ENCODE peak calls at places on chromosome 21, in five cellular contexts. One of them, this sample, is unnamed.

GRCh38 chr21:25999935-26000582 is 170.5 kb downstream of the APP start:
- DNase-seq in left ventricle myocardium inferior: no peak
- DNase-seq in AG09319: no peak
- DNase-seq in astrocyte: no peak
- DNase-seq in GM23338: peak; percentile 44
- DNase-seq in this sample: no peak

GRCh38 chr21:45959182-45959581 is 22.4 kb upstream of the COL6A1 start:
- DNase-seq in left ventricle myocardium inferior: no peak
- DNase-seq in GM23338: no peak
- DNase-seq in astrocyte: no peak
- DNase-seq in AG09319: no peak
- DNase-seq in this sample: no peak

GRCh38 chr21:32562426-32562825 is 22.9 kb downstream of the TCP10L start:
- DNase-seq in astrocyte: peak; percentile 64
- DNase-seq in GM23338: peak; percentile 77
- DNase-seq in AG09319: peak; percentile 82
- DNase-seq in left ventricle myocardium inferior: no peak
- DNase-seq in this sample: no peak

GRCh38 chr21:27171704-27172103 is 204.8 kb upstream of the ADAMTS5 start:
- DNase-seq in AG09319: peak; percentile 39
- DNase-seq in left ventricle myocardium inferior: no peak
- DNase-seq in astrocyte: no peak
- DNase-seq in GM23338: no peak
- DNase-seq in this sample: no peak

GRCh38 chr21:46250146-46250725 is 21.7 kb upstream of the LSS start:
- DNase-seq in left ventricle myocardium inferior: no peak
- DNase-seq in GM23338: no peak
- DNase-seq in AG09319: no peak
- DNase-seq in astrocyte: no peak
- DNase-seq in this sample: no peak

GRCh38 chr21:33775100-33775828 is 133.0 kb downstream of the ITSN1 start:
- DNase-seq in left ventricle myocardium inferior: no peak
- DNase-seq in astrocyte: no peak
- DNase-seq in GM23338: no peak
- DNase-seq in AG09319: no peak
- DNase-seq in this sample: no peak

GRCh38 chr21:20259035-20259867 is 739.0 kb upstream of the NCAM2 start:
- DNase-seq in astrocyte: no peak
- DNase-seq in GM23338: no peak
- DNase-seq in AG09319: no peak
- DNase-seq in left ventricle myocardium inferior: no peak
- DNase-seq in this sample: no peak

GRCh38 chr21:33308586-33309490 is 15.9 kb upstream of the IFNAR1 start:
- DNase-seq in GM23338: no peak
- DNase-seq in left ventricle myocardium inferior: no peak
- DNase-seq in AG09319: no peak
- DNase-seq in astrocyte: peak; percentile 28
- DNase-seq in this sample: no peak

GRCh38 chr21:26982767-26983166 is 15.9 kb upstream of the ADAMTS5 start:
- DNase-seq in left ventricle myocardium inferior: no peak
- DNase-seq in astrocyte: peak; percentile 29
- DNase-seq in AG09319: no peak
- DNase-seq in GM23338: peak; percentile 3
- DNase-seq in this sample: peak; percentile 8

GRCh38 chr21:46205121-46205520 is 20.9 kb upstream of the SPATC1L start:
- DNase-seq in AG09319: no peak
- DNase-seq in left ventricle myocardium inferior: peak; percentile 4
- DNase-seq in GM23338: no peak
- DNase-seq in astrocyte: no peak
- DNase-seq in this sample: no peak

GRCh38 chr21:27734146-27734545 is 767.3 kb upstream of the ADAMTS5 start:
- DNase-seq in AG09319: peak; percentile 14
- DNase-seq in GM23338: no peak
- DNase-seq in left ventricle myocardium inferior: no peak
- DNase-seq in astrocyte: peak; percentile 53
- DNase-seq in this sample: no peak

GRCh38 chr21:27586326-27586725 is 619.4 kb upstream of the ADAMTS5 start:
- DNase-seq in left ventricle myocardium inferior: no peak
- DNase-seq in AG09319: no peak
- DNase-seq in GM23338: no peak
- DNase-seq in astrocyte: no peak
- DNase-seq in this sample: no peak

GRCh38 chr21:16587141-16587570 is 857.4 kb downstream of the USP25 start:
- DNase-seq in astrocyte: peak; percentile 73
- DNase-seq in AG09319: no peak
- DNase-seq in GM23338: peak; percentile 32
- DNase-seq in left ventricle myocardium inferior: peak; percentile 53
- DNase-seq in this sample: peak; percentile 45

GRCh38 chr21:33495743-33496142 is 4.2 kb upstream of the DNAJC28 start:
- DNase-seq in astrocyte: no peak
- DNase-seq in AG09319: no peak
- DNase-seq in left ventricle myocardium inferior: no peak
- DNase-seq in GM23338: no peak
- DNase-seq in this sample: no peak

GRCh38 chr21:25901580-25901979 is 166.8 kb downstream of the GABPA start:
- DNase-seq in AG09319: no peak
- DNase-seq in astrocyte: no peak
- DNase-seq in GM23338: no peak
- DNase-seq in left ventricle myocardium inferior: no peak
- DNase-seq in this sample: no peak

GRCh38 chr21:17414766-17415165 is 98.1 kb upstream of the CXADR start:
- DNase-seq in AG09319: no peak
- DNase-seq in left ventricle myocardium inferior: no peak
- DNase-seq in GM23338: peak; percentile 16
- DNase-seq in astrocyte: no peak
- DNase-seq in this sample: no peak

GRCh38 chr21:25370311-25370744 is 237.0 kb downstream of the MRPL39 start:
- DNase-seq in left ventricle myocardium inferior: no peak
- DNase-seq in astrocyte: peak; percentile 99
- DNase-seq in AG09319: peak; percentile 71
- DNase-seq in GM23338: no peak
- DNase-seq in this sample: peak; percentile 4

GRCh38 chr21:36718951-36719501 is 20.1 kb downstream of the SIM2 start:
- DNase-seq in GM23338: no peak
- DNase-seq in left ventricle myocardium inferior: no peak
- DNase-seq in astrocyte: no peak
- DNase-seq in AG09319: no peak
- DNase-seq in this sample: peak; percentile 82

GRCh38 chr21:17780539-17780938 is 38.6 kb downstream of the C21orf91 start:
- DNase-seq in left ventricle myocardium inferior: no peak
- DNase-seq in astrocyte: peak; percentile 4
- DNase-seq in AG09319: no peak
- DNase-seq in GM23338: no peak
- DNase-seq in this sample: no peak

GRCh38 chr21:37219766-37220432 is 47.2 kb downstream of the VPS26C start:
- DNase-seq in left ventricle myocardium inferior: no peak
- DNase-seq in AG09319: no peak
- DNase-seq in GM23338: no peak
- DNase-seq in astrocyte: peak; percentile 9
- DNase-seq in this sample: no peak

GRCh38 chr21:15141236-15141970 is 76.6 kb upstream of the NRIP1 start:
- DNase-seq in left ventricle myocardium inferior: no peak
- DNase-seq in AG09319: no peak
- DNase-seq in astrocyte: no peak
- DNase-seq in GM23338: no peak
- DNase-seq in this sample: peak; percentile 79

GRCh38 chr21:16707274-16707673 is 805.6 kb upstream of the CXADR start:
- DNase-seq in astrocyte: no peak
- DNase-seq in left ventricle myocardium inferior: no peak
- DNase-seq in AG09319: no peak
- DNase-seq in GM23338: no peak
- DNase-seq in this sample: no peak

GRCh38 chr21:37412603-37413360 is 46.2 kb downstream of the DYRK1A start:
- DNase-seq in AG09319: peak; percentile 38
- DNase-seq in GM23338: no peak
- DNase-seq in left ventricle myocardium inferior: no peak
- DNase-seq in astrocyte: peak; percentile 55
- DNase-seq in this sample: no peak

GRCh38 chr21:14833952-14834351 is 230.8 kb downstream of the NRIP1 start:
- DNase-seq in astrocyte: no peak
- DNase-seq in GM23338: no peak
- DNase-seq in left ventricle myocardium inferior: no peak
- DNase-seq in AG09319: no peak
- DNase-seq in this sample: no peak

GRCh38 chr21:23524685-23525084 is 2082.6 kb downstream of the MRPL39 start:
- DNase-seq in left ventricle myocardium inferior: no peak
- DNase-seq in GM23338: no peak
- DNase-seq in astrocyte: no peak
- DNase-seq in AG09319: no peak
- DNase-seq in this sample: no peak

GRCh38 chr21:27693376-27693775 is 726.5 kb upstream of the ADAMTS5 start:
- DNase-seq in astrocyte: peak; percentile 16
- DNase-seq in AG09319: peak; percentile 12
- DNase-seq in GM23338: no peak
- DNase-seq in left ventricle myocardium inferior: no peak
- DNase-seq in this sample: no peak

GRCh38 chr21:37225440-37225839 is 41.7 kb downstream of the VPS26C start:
- DNase-seq in AG09319: no peak
- DNase-seq in left ventricle myocardium inferior: no peak
- DNase-seq in astrocyte: no peak
- DNase-seq in GM23338: no peak
- DNase-seq in this sample: no peak

GRCh38 chr21:27366846-27367245 is 400.0 kb upstream of the ADAMTS5 start:
- DNase-seq in AG09319: no peak
- DNase-seq in left ventricle myocardium inferior: no peak
- DNase-seq in astrocyte: no peak
- DNase-seq in GM23338: no peak
- DNase-seq in this sample: no peak

GRCh38 chr21:45898781-45899180 is 82.8 kb upstream of the COL6A1 start:
- DNase-seq in left ventricle myocardium inferior: no peak
- DNase-seq in GM23338: no peak
- DNase-seq in AG09319: no peak
- DNase-seq in astrocyte: no peak
- DNase-seq in this sample: no peak

GRCh38 chr21:46641656-46642055 is 6.2 kb downstream of the PRMT2 start:
- DNase-seq in GM23338: no peak
- DNase-seq in astrocyte: no peak
- DNase-seq in AG09319: no peak
- DNase-seq in left ventricle myocardium inferior: no peak
- DNase-seq in this sample: no peak

GRCh38 chr21:29376556-29376955 is 77.8 kb downstream of the BACH1 start:
- DNase-seq in left ventricle myocardium inferior: no peak
- DNase-seq in GM23338: peak; percentile 80
- DNase-seq in astrocyte: no peak
- DNase-seq in AG09319: no peak
- DNase-seq in this sample: peak; percentile 32
- TF ChIP-seq CTCF in left ventricle myocardium inferior: peak; percentile 45
- TF ChIP-seq CTCF in GM23338: peak; percentile 79
- TF ChIP-seq CTCF in astrocyte: peak; percentile 30
- TF ChIP-seq CTCF in AG09319: peak; percentile 17
- TF ChIP-seq CTCF in this sample: peak; percentile 36

GRCh38 chr21:44846201-44846484 is 27.3 kb downstream of the PTTG1IP start:
- DNase-seq in AG09319: no peak
- DNase-seq in GM23338: no peak
- DNase-seq in left ventricle myocardium inferior: no peak
- DNase-seq in astrocyte: no peak
- DNase-seq in this sample: no peak
- TF ChIP-seq CTCF in AG09319: no peak
- TF ChIP-seq CTCF in GM23338: no peak
- TF ChIP-seq CTCF in left ventricle myocardium inferior: no peak
- TF ChIP-seq CTCF in astrocyte: no peak
- TF ChIP-seq CTCF in this sample: peak; percentile 3

GRCh38 chr21:38944903-38945302 is 139.2 kb downstream of the ETS2 start:
- DNase-seq in astrocyte: no peak
- DNase-seq in left ventricle myocardium inferior: no peak
- DNase-seq in AG09319: no peak
- DNase-seq in GM23338: peak; percentile 56
- DNase-seq in this sample: no peak
- TF ChIP-seq CTCF in astrocyte: no peak
- TF ChIP-seq CTCF in left ventricle myocardium inferior: no peak
- TF ChIP-seq CTCF in AG09319: no peak
- TF ChIP-seq CTCF in GM23338: peak; percentile 55
- TF ChIP-seq CTCF in this sample: no peak

DNA sequence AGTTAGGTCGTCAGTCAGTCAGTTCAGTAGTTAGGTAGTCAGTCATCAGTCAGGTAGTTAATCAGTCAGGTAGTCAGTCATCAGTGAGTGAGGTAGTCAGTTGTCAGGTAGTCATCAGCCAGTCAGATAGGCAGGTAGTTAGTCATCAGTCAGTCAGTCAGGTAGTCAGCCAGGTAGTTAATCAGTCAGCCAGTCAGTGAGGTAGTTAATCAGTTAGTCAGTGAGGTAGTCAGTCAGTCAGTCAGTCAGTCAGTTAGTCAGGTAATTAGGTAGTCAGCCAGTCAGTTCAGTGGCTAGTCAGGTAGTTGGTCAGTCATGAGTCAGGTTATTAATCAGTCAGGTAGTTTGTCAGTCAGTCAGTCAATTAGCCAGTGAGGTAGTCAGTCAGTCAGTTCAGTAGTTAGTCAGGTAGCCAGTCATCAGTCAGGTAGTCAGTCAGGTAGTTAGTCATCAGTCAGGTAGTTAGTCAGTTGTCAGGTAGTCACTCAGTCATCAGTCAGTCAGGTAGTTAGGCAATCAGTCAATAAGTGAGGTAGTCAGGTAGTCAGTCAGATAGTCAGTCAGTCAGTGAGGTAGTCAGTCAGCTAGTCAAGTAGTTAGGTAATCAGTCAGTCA is 16.3 kb downstream of the KRTAP10-1 start:
- DNase-seq in AG09319: no peak
- DNase-seq in GM23338: no peak
- DNase-seq in left ventricle myocardium inferior: no peak
- DNase-seq in astrocyte: no peak
- DNase-seq in this sample: no peak
- TF ChIP-seq CTCF in AG09319: no peak
- TF ChIP-seq CTCF in GM23338: no peak
- TF ChIP-seq CTCF in left ventricle myocardium inferior: no peak
- TF ChIP-seq CTCF in astrocyte: no peak
- TF ChIP-seq CTCF in this sample: no peak

DNA sequence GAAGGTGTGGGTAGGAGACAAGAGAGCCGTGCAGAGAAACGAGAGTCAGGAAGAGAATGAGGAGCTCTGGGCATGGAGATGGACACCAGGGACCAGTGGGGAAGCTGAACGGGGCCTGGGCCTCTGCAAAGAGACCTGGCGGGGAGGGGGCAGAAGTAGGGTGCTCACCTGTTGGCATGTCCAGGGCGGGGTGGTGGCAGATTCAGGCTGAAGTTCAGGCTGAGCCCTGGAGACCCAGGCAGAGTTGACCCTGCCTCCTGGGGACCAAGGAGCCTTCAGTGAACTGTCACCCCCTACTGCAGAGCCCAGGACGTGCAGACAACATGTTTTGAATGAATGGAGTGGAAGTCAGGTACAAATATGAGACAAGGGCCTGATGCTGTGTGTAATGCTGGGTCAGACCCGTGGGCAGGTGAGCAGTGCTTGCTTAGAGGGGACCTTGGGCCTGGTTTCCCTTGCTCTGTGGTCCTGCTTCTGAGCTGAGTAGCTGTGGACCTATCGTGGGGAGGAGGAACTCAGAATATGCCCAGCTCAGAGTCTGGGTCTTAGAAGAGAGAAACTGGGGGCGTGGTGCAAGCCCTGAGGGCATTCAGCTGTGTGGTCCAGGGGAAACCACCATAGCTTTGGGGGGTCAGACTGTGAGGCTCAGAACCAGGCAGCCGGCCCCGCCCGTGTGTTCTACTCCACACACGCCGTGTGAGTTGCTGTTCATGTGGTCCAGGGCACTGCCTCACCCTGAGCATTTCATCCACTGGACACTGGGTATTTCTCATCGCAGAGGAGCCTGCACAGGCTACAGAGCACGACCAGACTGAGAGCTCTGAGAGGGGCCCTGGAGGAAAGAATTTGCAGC is 21.3 kb upstream of the UMODL1 start:
- DNase-seq in GM23338: no peak
- DNase-seq in astrocyte: no peak
- DNase-seq in AG09319: no peak
- DNase-seq in left ventricle myocardium inferior: no peak
- DNase-seq in this sample: no peak
- TF ChIP-seq CTCF in GM23338: no peak
- TF ChIP-seq CTCF in astrocyte: no peak
- TF ChIP-seq CTCF in AG09319: no peak
- TF ChIP-seq CTCF in left ventricle myocardium inferior: no peak
- TF ChIP-seq CTCF in this sample: no peak